ENCODE peak calls at places on chromosomes 1 and 21, in eight cellular contexts. Y, P, V, Z, X, B, M and E are unnamed samples.
A peak's percentile ranks its signal among the peaks of the same experiment; 100 is the strongest.

GRCh38 chr1:29180497-29181412 is 945 bp downstream of the SRSF4 start:
- DNase-seq in Y (peak; percentile 29), P (peak; percentile 19), V (no peak), Z (peak; percentile 53), X (no peak), B (no peak), M (no peak), E (no peak)

GRCh38 chr1:21302747-21303715 is 12.8 kb upstream of the ECE1 start:
- DNase-seq in Y (no peak), P (no peak), V (no peak), Z (no peak), X (no peak), B (no peak), M (no peak), E (no peak)

GRCh38 chr21:46229133-46229922 is 754 bp upstream of the LSS start:
- DNase-seq in Y (peak; percentile 59), P (no peak), V (peak; percentile 62), Z (peak; percentile 30), X (peak; percentile 53), B (no peak), M (no peak), E (no peak)

GRCh38 chr1:181139631-181140051 is 51.1 kb downstream of the IER5 start:
- DNase-seq in Y (no peak), P (no peak), V (no peak), Z (no peak), X (no peak), B (no peak), M (no peak), E (no peak)

GRCh38 chr1:233586301-233586700 is 27.6 kb upstream of the KCNK1 start:
- DNase-seq in Y (no peak), P (no peak), V (no peak), Z (no peak), X (no peak), B (no peak), M (no peak), E (no peak)

GRCh38 chr21:33691945-33692594 is 49.8 kb downstream of the ITSN1 start:
- DNase-seq in Y (no peak), P (no peak), V (no peak), Z (peak; percentile 37), X (no peak), B (no peak), M (no peak), E (no peak)

GRCh38 chr21:25809013-25809412 is 74.2 kb downstream of the GABPA start:
- DNase-seq in Y (no peak), P (no peak), V (no peak), Z (no peak), X (no peak), B (no peak), M (no peak), E (no peak)

GRCh38 chr21:35016517-35017188 is 32.4 kb downstream of the RUNX1 start:
- DNase-seq in Y (no peak), P (no peak), V (no peak), Z (no peak), X (no peak), B (no peak), M (no peak), E (no peak)

GRCh38 chr21:17900281-17900989 is 81.3 kb upstream of the C21orf91 start:
- DNase-seq in Y (no peak), P (no peak), V (no peak), Z (peak; percentile 30), X (no peak), B (no peak), M (no peak), E (no peak)

GRCh38 chr1:94688646-94689045 is 131.5 kb upstream of the SLC44A3 start:
- DNase-seq in Y (no peak), P (no peak), V (no peak), Z (peak; percentile 97), X (no peak), B (no peak), M (no peak), E (no peak)

GRCh38 chr1:8902765-8903164 is 24.3 kb upstream of the ENO1 start:
- DNase-seq in Y (no peak), P (no peak), V (no peak), Z (no peak), X (no peak), B (no peak), M (no peak), E (no peak)

GRCh38 chr1:42419449-42419848 is 36.4 kb downstream of the ZMYND12 start:
- DNase-seq in Y (no peak), P (no peak), V (no peak), Z (no peak), X (no peak), B (no peak), M (no peak), E (no peak)

GRCh38 chr1:204327359-204327758 is 32.4 kb downstream of the PLEKHA6 start:
- DNase-seq in Y (no peak), P (no peak), V (no peak), Z (no peak), X (no peak), B (no peak), M (no peak), E (no peak)

GRCh38 chr1:204331847-204332487 is 27.8 kb downstream of the PLEKHA6 start:
- DNase-seq in Y (no peak), P (no peak), V (no peak), Z (no peak), X (no peak), B (peak; percentile 61), M (no peak), E (no peak)

GRCh38 chr1:204334455-204334854 is 25.3 kb downstream of the PLEKHA6 start:
- DNase-seq in Y (no peak), P (no peak), V (no peak), Z (no peak), X (no peak), B (no peak), M (no peak), E (no peak)

GRCh38 chr1:204335085-204335484 is 24.6 kb downstream of the PLEKHA6 start:
- DNase-seq in Y (no peak), P (no peak), V (no peak), Z (no peak), X (no peak), B (no peak), M (no peak), E (no peak)

GRCh38 chr1:204331275-204331674 is 28.5 kb downstream of the PLEKHA6 start:
- DNase-seq in Y (no peak), P (peak; percentile 68), V (no peak), Z (no peak), X (no peak), B (peak; percentile 89), M (no peak), E (no peak)
- TF ChIP-seq POLR2AphosphoS5 in Y (no peak), P (peak; percentile 53), V (no peak), Z (no peak), X (no peak), B (peak; percentile 80), M (no peak), E (no peak)

GRCh38 chr1:147080013-147080661 is 92.1 kb downstream of the PRKAB2 start:
- DNase-seq in Y (no peak), P (no peak), V (no peak), Z (peak; percentile 57), X (no peak), B (no peak), M (no peak), E (no peak)
- TF ChIP-seq POLR2AphosphoS5 in Y (no peak), P (no peak), V (no peak), Z (no peak), X (no peak), B (no peak), M (no peak), E (no peak)

GRCh38 chr1:151342562-151342961 is 4.5 kb downstream of the RFX5 start:
- DNase-seq in Y (no peak), P (no peak), V (no peak), Z (no peak), X (no peak), B (no peak), M (no peak), E (no peak)

GRCh38 chr1:151343587-151343986 is 3.5 kb downstream of the RFX5 start:
- DNase-seq in Y (no peak), P (no peak), V (no peak), Z (no peak), X (no peak), B (no peak), M (no peak), E (no peak)

GRCh38 chr1:151346082-151346768 is 827 bp downstream of the RFX5 start:
- DNase-seq in Y (no peak), P (no peak), V (no peak), Z (peak; percentile 3), X (no peak), B (no peak), M (no peak), E (no peak)

GRCh38 chr1:151340870-151341754 is 5.9 kb downstream of the RFX5 start:
- DNase-seq in Y (no peak), P (peak; percentile 62), V (peak; percentile 68), Z (peak; percentile 98), X (peak; percentile 38), B (no peak), M (no peak), E (peak; percentile 75)

GRCh38 chr1:151342021-151342420 is 5.0 kb downstream of the RFX5 start:
- DNase-seq in Y (no peak), P (no peak), V (no peak), Z (no peak), X (no peak), B (no peak), M (no peak), E (no peak)
- TF ChIP-seq POLR2AphosphoS5 in Y (no peak), P (no peak), V (no peak), Z (no peak), X (peak; percentile 76), B (no peak), M (no peak), E (no peak)

DNA sequence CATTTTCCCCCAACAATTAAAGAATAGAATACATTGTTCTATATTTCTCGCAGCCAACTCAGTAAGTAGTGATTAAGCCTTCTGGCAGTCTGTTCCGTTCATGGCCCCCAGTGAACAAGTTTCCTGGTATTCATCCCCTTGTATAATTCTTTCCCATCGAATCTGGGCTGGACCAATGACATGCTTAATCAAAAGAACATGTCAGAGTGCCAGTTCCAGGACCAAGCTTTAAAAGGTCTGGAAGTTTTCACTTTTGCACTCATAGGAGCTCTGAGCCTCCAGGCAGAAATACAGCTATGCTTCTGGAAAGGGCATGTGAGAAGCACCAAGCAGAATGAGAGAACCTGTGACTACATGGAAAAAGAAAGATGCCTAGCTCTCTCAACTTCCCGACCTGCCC is 22.5 kb upstream of the DPYD start:
- DNase-seq in Y (no peak), P (no peak), V (no peak), Z (no peak), X (no peak), B (no peak), M (no peak), E (no peak)
- TF ChIP-seq POLR2AphosphoS5 in Y (no peak), P (no peak), V (no peak), Z (no peak), X (no peak), B (no peak), M (no peak), E (no peak)